ENCODE peak calls at places on chromosome 15, in eight cellular contexts. G is cardiac fibroblast; F is NCI-H1417; K is ELF-1; P is EL; D is stimulated activated CD8-positive, alpha-beta memory T cell treated with anti-CD3 and anti-CD28 coated beads, Interleukin-15, amount 100 ng/mL, for 24 hours; I is astrocyte of the spinal cord; A is HT-29. W is an unnamed sample.

GRCh38 chr15:60651734-60652141 is 172.8 kb upstream of the ICE2 start:
- DNase-seq in A (no peak), P (no peak), G (no peak), K (peak), I (no peak), F (peak), D (no peak), W (peak)

GRCh38 chr15:40093224-40093842 is 15.3 kb downstream of the BMF start:
- DNase-seq in I (no peak), P (no peak), K (peak), F (peak), G (no peak), D (no peak), A (no peak), W (peak)

GRCh38 chr15:38041576-38041975 is 107.1 kb downstream of the TMCO5A start:
- DNase-seq in K (no peak), A (peak), F (no peak), G (peak), I (peak), D (no peak), P (peak), W (no peak)

GRCh38 chr15:72155021-72155621 is 36.9 kb downstream of the SENP8 start:
- DNase-seq in P (peak), A (peak), D (no peak), F (peak), G (no peak), K (no peak), I (peak), W (peak)

GRCh38 chr15:58066042-58066867 is 744 bp upstream of the ALDH1A2 start:
- DNase-seq in I (peak), F (peak), P (peak), K (peak), A (no peak), D (peak), G (peak), W (peak)

GRCh38 chr15:41160639-41161315 is 44.7 kb upstream of the INO80 start:
- DNase-seq in K (no peak), P (peak), I (no peak), D (no peak), F (no peak), G (peak), A (no peak), W (no peak)

GRCh38 chr15:66901336-66902100 is 163.9 kb upstream of the SMAD3 start:
- DNase-seq in F (no peak), K (no peak), A (no peak), G (peak), I (peak), P (peak), D (no peak), W (no peak)

GRCh38 chr15:27170866-27171265 is 199.9 kb downstream of the GABRG3 start:
- DNase-seq in G (no peak), I (no peak), A (no peak), P (no peak), K (no peak), D (no peak), F (no peak), W (no peak)

GRCh38 chr15:100338971-100339444 is 2.8 kb downstream of the ADAMTS17 start:
- DNase-seq in K (peak), A (peak), I (peak), F (peak), D (no peak), P (peak), G (peak), W (peak)

GRCh38 chr15:62211348-62211747 is 46.3 kb upstream of the C2CD4B start:
- DNase-seq in F (no peak), G (no peak), I (no peak), P (no peak), D (no peak), A (no peak), K (no peak), W (no peak)

GRCh38 chr15:34620122-34620521 is 36.7 kb upstream of the GOLGA8B start:
- DNase-seq in D (no peak), K (no peak), G (no peak), A (no peak), F (no peak), P (no peak), I (no peak), W (peak)

GRCh38 chr15:50943623-50944022 is 35.1 kb downstream of the AP4E1 start:
- DNase-seq in A (no peak), F (no peak), K (no peak), P (peak), I (no peak), G (peak), D (no peak), W (no peak)

GRCh38 chr15:60423540-60423939 is 25.8 kb upstream of the ANXA2 start:
- DNase-seq in P (peak), F (no peak), A (peak), D (no peak), I (peak), K (peak), G (peak), W (peak)

GRCh38 chr15:50685191-50685975 is 1.2 kb downstream of the TRPM7 start:
- DNase-seq in G (peak), A (peak), F (no peak), P (no peak), K (peak), I (peak), D (no peak), W (peak)

GRCh38 chr15:67033521-67033920 is 31.9 kb upstream of the SMAD3 start:
- DNase-seq in A (no peak), I (no peak), D (no peak), K (peak), F (no peak), G (no peak), P (no peak), W (no peak)

GRCh38 chr15:75532413-75533250 is 46.5 kb downstream of the PTPN9 start:
- DNase-seq in A (peak), F (no peak), K (peak), D (no peak), I (peak), P (peak), G (peak), W (peak)

GRCh38 chr15:61879219-61879618 is 181.0 kb downstream of the VPS13C start:
- DNase-seq in P (no peak), K (no peak), G (no peak), I (no peak), A (peak), D (no peak), F (peak), W (peak)

GRCh38 chr15:23642413-23643044 is 5.1 kb downstream of the MAGEL2 start:
- DNase-seq in G (peak), P (peak), F (peak), D (no peak), K (peak), A (peak), I (peak), W (peak)

GRCh38 chr15:57550640-57551039 is 41.1 kb upstream of the MYZAP start:
- DNase-seq in P (no peak), F (no peak), G (peak), K (no peak), I (no peak), A (peak), D (no peak), W (no peak)

GRCh38 chr15:54640874-54641273 is 555.9 kb downstream of the RSL24D1 start:
- DNase-seq in P (no peak), K (no peak), G (no peak), I (no peak), A (no peak), F (no peak), D (no peak), W (no peak)

GRCh38 chr15:29143909-29144308 is 125.7 kb downstream of the NSMCE3 start:
- DNase-seq in F (no peak), D (no peak), K (no peak), G (peak), A (no peak), P (peak), I (peak), W (no peak)

GRCh38 chr15:96183020-96183926 is 147.2 kb upstream of the NR2F2 start:
- DNase-seq in A (no peak), I (no peak), F (no peak), D (no peak), P (no peak), G (no peak), K (no peak), W (no peak)

GRCh38 chr15:42457445-42458442 is 33.2 kb downstream of the ZNF106 start:
- DNase-seq in P (peak), A (no peak), K (peak), I (peak), D (no peak), F (no peak), G (peak), W (peak)

GRCh38 chr15:98850991-98851776 is 156.4 kb downstream of the PGPEP1L start:
- DNase-seq in P (peak), D (peak), F (peak), K (peak), I (peak), G (peak), A (peak), W (peak)

GRCh38 chr15:89395461-89395875 is 60.8 kb upstream of the POLG start:
- DNase-seq in D (no peak), F (no peak), G (no peak), I (no peak), K (no peak), A (no peak), P (no peak), W (no peak)

GRCh38 chr15:50227076-50227475 is 38.5 kb downstream of the HDC start:
- DNase-seq in P (peak), F (no peak), A (no peak), I (peak), K (no peak), G (peak), D (no peak), W (no peak)

GRCh38 chr15:49045691-49046112 is 544 bp downstream of the SECISBP2L start:
- DNase-seq in P (peak), F (peak), D (no peak), K (no peak), I (peak), A (peak), G (peak), W (peak)

GRCh38 chr15:73120269-73120668 is 68.0 kb downstream of the NEO1 start:
- DNase-seq in D (no peak), A (no peak), P (no peak), K (no peak), G (no peak), F (no peak), I (no peak), W (no peak)

GRCh38 chr15:72588096-72588495 is 66.4 kb upstream of the GOLGA6B start:
- DNase-seq in A (no peak), P (no peak), G (no peak), K (no peak), D (no peak), F (no peak), I (no peak), W (no peak)

GRCh38 chr15:74297867-74298266 is 61.7 kb downstream of the CCDC33 start:
- DNase-seq in K (no peak), P (no peak), I (no peak), F (no peak), A (no peak), G (no peak), D (no peak), W (no peak)

GRCh38 chr15:91289324-91289723 is 189.3 kb downstream of the SV2B start:
- DNase-seq in A (peak), P (no peak), F (no peak), K (no peak), G (no peak), I (no peak), D (no peak), W (peak)

GRCh38 chr15:29920515-29920914 is 98.2 kb upstream of the TJP1 start:
- DNase-seq in G (no peak), F (no peak), A (peak), K (peak), I (no peak), D (no peak), P (no peak), W (peak)

GRCh38 chr15:58924326-58924725 is 9.2 kb downstream of the SLTM start:
- DNase-seq in D (no peak), P (no peak), G (peak), I (no peak), K (no peak), F (no peak), A (no peak), W (no peak)

W was measured in left kidney.